ENCODE peak calls at places on chromosomes 16 and 17, in eight cellular contexts. H, K, D, F, T, J, V and W are unnamed samples.

GRCh38 chr17:44216173-44216572 is 3.3 kb downstream of the UBTF start:
- DNase-seq in H (no peak), K (no peak), D (no peak), F (no peak), T (no peak), J (no peak), V (no peak), W (no peak)

GRCh38 chr16:65572156-65572555 is 450.3 kb upstream of the CDH11 start:
- DNase-seq in H (peak; percentile 84), K (peak; percentile 29), D (no peak), F (no peak), T (no peak), J (peak; percentile 78), V (no peak), W (no peak)

GRCh38 chr16:67169642-67170167 is 633 bp upstream of the NOL3 start:
- DNase-seq in H (no peak), K (no peak), D (no peak), F (peak; percentile 96), T (peak; percentile 94), J (no peak), V (no peak), W (peak; percentile 86)

GRCh38 chr17:37054894-37055293 is 106.1 kb downstream of the AATF start:
- DNase-seq in H (no peak), K (no peak), D (no peak), F (no peak), T (no peak), J (no peak), V (no peak), W (no peak)

GRCh38 chr17:74569392-74570003 is 2.2 kb upstream of the CD300H start:
- DNase-seq in H (peak; percentile 0), K (peak; percentile 100), D (peak; percentile 26), F (peak; percentile 72), T (peak; percentile 39), J (peak; percentile 82), V (no peak), W (no peak)

GRCh38 chr17:73516356-73516755 is 127.9 kb downstream of the SDK2 start:
- DNase-seq in H (no peak), K (no peak), D (no peak), F (no peak), T (no peak), J (no peak), V (no peak), W (no peak)

GRCh38 chr16:89103156-89103555 is 9.5 kb downstream of the ACSF3 start:
- DNase-seq in H (no peak), K (no peak), D (no peak), F (no peak), T (no peak), J (no peak), V (no peak), W (no peak)

GRCh38 chr17:76734080-76734840 is 2.9 kb downstream of the SRSF2 start:
- DNase-seq in H (peak; percentile 46), K (no peak), D (no peak), F (no peak), T (no peak), J (peak; percentile 44), V (no peak), W (no peak)

GRCh38 chr16:31487720-31488629 is 5.1 kb downstream of the SLC5A2 start:
- DNase-seq in H (no peak), K (no peak), D (peak; percentile 73), F (peak; percentile 89), T (peak; percentile 89), J (peak; percentile 25), V (no peak), W (no peak)

GRCh38 chr16:30401768-30402425 is 5.5 kb upstream of the ZNF771 start:
- DNase-seq in H (no peak), K (no peak), D (no peak), F (no peak), T (no peak), J (no peak), V (no peak), W (no peak)

GRCh38 chr16:30407794-30408534 is 558 bp downstream of the ZNF771 start:
- DNase-seq in H (peak; percentile 41), K (no peak), D (no peak), F (peak; percentile 69), T (peak; percentile 24), J (no peak), V (no peak), W (no peak)

GRCh38 chr16:30409125-30410060 is 2.0 kb downstream of the ZNF771 start:
- DNase-seq in H (peak; percentile 76), K (no peak), D (peak; percentile 85), F (peak; percentile 98), T (peak; percentile 96), J (peak; percentile 83), V (peak; percentile 95), W (peak; percentile 99)

DNA sequence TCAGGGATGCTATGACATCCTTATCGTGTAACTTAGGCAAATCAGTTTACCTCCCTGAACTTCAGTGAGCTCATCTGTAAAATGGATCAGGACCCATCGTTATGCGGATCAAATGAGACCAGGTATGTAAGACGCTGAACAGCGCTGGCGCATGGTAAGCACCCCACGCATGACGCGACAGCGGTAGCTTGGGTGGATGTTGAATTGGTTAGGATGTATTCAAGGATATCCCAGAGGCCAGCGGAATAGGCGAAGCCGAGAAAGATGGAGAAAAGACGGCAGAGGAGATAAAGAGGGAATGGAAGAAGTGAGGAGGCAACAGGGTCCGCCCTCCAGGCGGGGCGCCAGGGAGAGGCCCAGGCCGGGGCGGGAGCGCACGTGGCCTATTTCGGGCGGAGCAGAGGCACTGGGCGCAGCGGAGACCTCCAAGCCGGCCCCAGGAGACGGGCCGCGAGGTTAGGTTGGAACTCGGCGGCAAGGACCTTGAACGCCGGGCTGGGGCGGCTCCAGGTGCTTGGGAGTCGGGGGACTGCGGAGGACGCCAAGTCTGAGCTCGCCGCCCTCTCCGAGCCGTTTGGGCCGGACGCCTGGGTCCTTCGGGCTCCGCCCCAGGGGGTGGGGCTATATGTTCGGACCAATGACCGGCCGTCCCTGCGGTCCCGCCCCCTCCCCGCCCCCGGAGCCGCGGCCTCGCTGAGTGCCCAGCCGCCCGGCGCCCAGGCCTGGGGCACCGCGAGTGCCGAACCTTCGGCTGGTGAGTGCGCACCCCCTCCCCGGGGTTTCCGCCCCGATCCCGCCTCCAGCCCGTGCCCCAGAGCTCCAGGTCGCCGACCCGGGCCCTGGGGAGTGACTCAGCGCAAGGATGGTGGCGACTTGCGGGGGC is at the start of gene ZNF771:
- DNase-seq in H (peak; percentile 71), K (no peak), D (peak; percentile 94), F (peak; percentile 98), T (peak; percentile 97), J (peak; percentile 87), V (peak; percentile 91), W (peak; percentile 79)
- TF ChIP-seq CTCF in H (peak; percentile 28), K (no peak), D (no peak), F (peak; percentile 26), T (no peak), J (no peak), V (no peak), W (peak; percentile 26)

GRCh38 chr17:7313028-7313889 is 1.9 kb downstream of the GPS2 start:
- DNase-seq in H (no peak), K (no peak), D (no peak), F (peak; percentile 84), T (peak; percentile 69), J (no peak), V (no peak), W (no peak)
- TF ChIP-seq CTCF in H (peak; percentile 59), K (peak; percentile 8), D (peak; percentile 32), F (peak; percentile 57), T (no peak), J (no peak), V (peak; percentile 60), W (peak; percentile 49)

GRCh38 chr16:26464576-26465266 is 602.0 kb upstream of the C16orf82 start:
- DNase-seq in H (no peak), K (no peak), D (no peak), F (peak; percentile 65), T (no peak), J (no peak), V (no peak), W (no peak)
- TF ChIP-seq CTCF in H (no peak), K (no peak), D (no peak), F (peak; percentile 41), T (peak; percentile 27), J (no peak), V (no peak), W (no peak)

GRCh38 chr17:15213381-15214087 is 51.6 kb downstream of the PMP22 start:
- DNase-seq in H (peak; percentile 15), K (peak; percentile 5), D (no peak), F (peak; percentile 69), T (peak; percentile 72), J (peak; percentile 42), V (no peak), W (peak; percentile 29)
- TF ChIP-seq CTCF in H (peak; percentile 78), K (peak; percentile 61), D (peak; percentile 10), F (peak; percentile 90), T (peak; percentile 52), J (peak; percentile 41), V (peak; percentile 76), W (peak; percentile 63)

GRCh38 chr17:30554839-30555751 is 77.9 kb downstream of the GOSR1 start:
- DNase-seq in H (peak; percentile 42), K (no peak), D (no peak), F (peak; percentile 93), T (peak; percentile 74), J (no peak), V (no peak), W (no peak)
- TF ChIP-seq CTCF in H (peak; percentile 67), K (peak; percentile 37), D (no peak), F (peak; percentile 78), T (peak; percentile 78), J (no peak), V (no peak), W (no peak)

DNA sequence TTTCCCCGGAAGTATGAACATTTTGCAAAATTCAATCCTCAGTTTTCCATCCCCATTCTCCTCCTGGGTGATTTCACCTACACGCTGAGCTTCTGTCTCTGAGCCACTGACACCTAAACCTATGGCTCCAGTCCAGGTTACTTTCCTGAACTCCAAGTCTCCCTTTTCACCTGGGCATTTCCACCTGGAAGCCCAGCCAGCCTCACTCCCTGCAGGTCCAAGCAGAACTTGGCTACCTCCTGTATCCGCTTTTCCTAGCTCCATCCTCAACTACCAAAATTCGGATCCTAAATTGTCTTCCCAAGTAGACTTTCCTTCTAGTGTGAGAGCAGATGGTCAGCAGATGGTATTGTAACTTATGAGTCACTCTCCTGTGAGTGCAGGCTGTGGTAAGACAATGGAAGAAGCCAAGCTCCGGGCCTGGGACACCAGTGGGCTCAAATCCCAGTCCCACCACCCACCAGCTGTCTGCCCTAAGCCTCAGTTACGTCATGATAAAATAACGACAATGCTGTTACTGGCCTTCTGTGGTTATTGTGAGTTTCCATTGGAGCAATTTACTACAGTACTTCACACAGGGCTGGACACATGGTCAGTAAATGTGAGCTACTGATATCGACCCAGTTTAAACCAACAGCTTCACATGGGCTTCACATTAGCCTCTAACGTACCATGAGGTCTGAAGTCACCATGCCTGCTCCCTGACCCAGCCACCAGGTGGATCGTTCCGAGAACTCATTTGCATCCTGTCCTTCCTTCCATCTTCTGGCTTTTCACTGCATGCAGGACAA is 33.3 kb downstream of the PECAM1 start:
- DNase-seq in H (peak; percentile 85), K (no peak), D (no peak), F (peak; percentile 74), T (peak; percentile 50), J (peak; percentile 100), V (no peak), W (no peak)
- TF ChIP-seq CTCF in H (no peak), K (peak; percentile 3), D (no peak), F (peak; percentile 63), T (peak; percentile 10), J (no peak), V (no peak), W (no peak)